ENCODE peak calls at places on chromosomes 13 and 19, in seven cellular contexts. One of them, this sample, is unnamed.

GRCh38 chr19:42271045-42271419 is 2.0 kb downstream of the CIC start:
- DNase-seq in A673: no peak
- DNase-seq in T-helper 2 cell: no peak
- DNase-seq in epithelial cell of esophagus: no peak
- DNase-seq in anterior cingulate cortex: no peak
- DNase-seq in adrenal gland: no peak
- DNase-seq in HTR-8/SVneo: no peak
- DNase-seq in this sample: peak

GRCh38 chr13:95156208-95156607 is 145.0 kb downstream of the ABCC4 start:
- DNase-seq in epithelial cell of esophagus: peak
- DNase-seq in T-helper 2 cell: peak
- DNase-seq in HTR-8/SVneo: no peak
- DNase-seq in adrenal gland: no peak
- DNase-seq in anterior cingulate cortex: no peak
- DNase-seq in A673: no peak
- DNase-seq in this sample: no peak

GRCh38 chr13:32362574-32362973 is 47.3 kb downstream of the BRCA2 start:
- DNase-seq in HTR-8/SVneo: no peak
- DNase-seq in A673: no peak
- DNase-seq in T-helper 2 cell: no peak
- DNase-seq in anterior cingulate cortex: no peak
- DNase-seq in epithelial cell of esophagus: no peak
- DNase-seq in adrenal gland: no peak
- DNase-seq in this sample: no peak

GRCh38 chr13:73158851-73159250 is 100.0 kb downstream of the KLF5 start:
- DNase-seq in anterior cingulate cortex: no peak
- DNase-seq in T-helper 2 cell: no peak
- DNase-seq in epithelial cell of esophagus: peak
- DNase-seq in HTR-8/SVneo: no peak
- DNase-seq in A673: peak
- DNase-seq in adrenal gland: no peak
- DNase-seq in this sample: no peak

GRCh38 chr19:49712397-49712859 is 21.5 kb downstream of the CPT1C start:
- DNase-seq in epithelial cell of esophagus: peak
- DNase-seq in HTR-8/SVneo: peak
- DNase-seq in T-helper 2 cell: no peak
- DNase-seq in A673: peak
- DNase-seq in anterior cingulate cortex: no peak
- DNase-seq in adrenal gland: no peak
- DNase-seq in this sample: peak

GRCh38 chr19:15177269-15178116 is 23.3 kb downstream of the NOTCH3 start:
- DNase-seq in anterior cingulate cortex: peak
- DNase-seq in HTR-8/SVneo: peak
- DNase-seq in epithelial cell of esophagus: peak
- DNase-seq in T-helper 2 cell: peak
- DNase-seq in adrenal gland: peak
- DNase-seq in A673: peak
- DNase-seq in this sample: peak

GRCh38 chr13:74306496-74306895 is 172.3 kb upstream of the KLF12 start:
- DNase-seq in adrenal gland: no peak
- DNase-seq in T-helper 2 cell: peak
- DNase-seq in HTR-8/SVneo: no peak
- DNase-seq in A673: peak
- DNase-seq in epithelial cell of esophagus: no peak
- DNase-seq in anterior cingulate cortex: no peak
- DNase-seq in this sample: no peak

GRCh38 chr13:65497265-65497664 is 1732.9 kb downstream of the PCDH9 start:
- DNase-seq in epithelial cell of esophagus: peak
- DNase-seq in HTR-8/SVneo: peak
- DNase-seq in adrenal gland: no peak
- DNase-seq in anterior cingulate cortex: no peak
- DNase-seq in T-helper 2 cell: no peak
- DNase-seq in A673: no peak
- DNase-seq in this sample: no peak

GRCh38 chr13:20101467-20102316 is 59.2 kb downstream of the GJA3 start:
- DNase-seq in epithelial cell of esophagus: peak
- DNase-seq in T-helper 2 cell: no peak
- DNase-seq in adrenal gland: no peak
- DNase-seq in HTR-8/SVneo: no peak
- DNase-seq in anterior cingulate cortex: no peak
- DNase-seq in A673: no peak
- DNase-seq in this sample: no peak

GRCh38 chr13:36919206-36919832 is 719 bp downstream of the SMAD9 start:
- DNase-seq in adrenal gland: peak
- DNase-seq in anterior cingulate cortex: no peak
- DNase-seq in epithelial cell of esophagus: no peak
- DNase-seq in A673: peak
- DNase-seq in T-helper 2 cell: no peak
- DNase-seq in HTR-8/SVneo: peak
- DNase-seq in this sample: peak

GRCh38 chr13:79385694-79386093 is 20.4 kb downstream of the RBM26 start:
- DNase-seq in epithelial cell of esophagus: peak
- DNase-seq in HTR-8/SVneo: no peak
- DNase-seq in T-helper 2 cell: peak
- DNase-seq in adrenal gland: no peak
- DNase-seq in A673: no peak
- DNase-seq in anterior cingulate cortex: no peak
- DNase-seq in this sample: no peak

GRCh38 chr13:105804561-105805190 is 730.8 kb downstream of the EFNB2 start:
- DNase-seq in A673: no peak
- DNase-seq in anterior cingulate cortex: no peak
- DNase-seq in adrenal gland: no peak
- DNase-seq in epithelial cell of esophagus: peak
- DNase-seq in T-helper 2 cell: no peak
- DNase-seq in HTR-8/SVneo: no peak
- DNase-seq in this sample: no peak

GRCh38 chr19:55146078-55146647 is 2.8 kb downstream of the TNNT1 start:
- DNase-seq in T-helper 2 cell: peak
- DNase-seq in adrenal gland: no peak
- DNase-seq in epithelial cell of esophagus: peak
- DNase-seq in A673: peak
- DNase-seq in anterior cingulate cortex: no peak
- DNase-seq in HTR-8/SVneo: peak
- DNase-seq in this sample: no peak

GRCh38 chr19:1774999-1775772 is 21.9 kb downstream of the ONECUT3 start:
- DNase-seq in T-helper 2 cell: no peak
- DNase-seq in anterior cingulate cortex: no peak
- DNase-seq in HTR-8/SVneo: peak
- DNase-seq in epithelial cell of esophagus: no peak
- DNase-seq in adrenal gland: no peak
- DNase-seq in A673: no peak
- DNase-seq in this sample: no peak

This sample was measured in heart left ventricle.